ENCODE peak calls at places on chromosome 22, in nine cellular contexts. One of them, this sample, is unnamed.

GRCh38 chr22:22371031-22371541 is 126.5 kb downstream of the VPREB1 start:
- DNase-seq in thoracic aorta: no peak
- DNase-seq in NCI-H1092 treated with DMSO at 0.1 percent for 48 hours: no peak
- DNase-seq in activated effector memory CD4-positive, alpha-beta T cell treated with Interleukin-2 at 50 U/mL for 16 hours: no peak
- DNase-seq in NCI-H1694 treated with DMSO at 0.1 percent for 48 hours: no peak
- DNase-seq in fibroblast of the aortic adventitia: no peak
- DNase-seq in T-helper 9 cell: no peak
- DNase-seq in activated CD4-positive, alpha-beta T cell treated with anti-CD3 and anti-CD28 coated beads, Interleukin-2, amount 50 U/mL, for 48 hours: no peak
- DNase-seq in HTR-8/SVneo: no peak
- DNase-seq in this sample: no peak

GRCh38 chr22:20444325-20444724 is 6.7 kb upstream of the SCARF2 start:
- DNase-seq in HTR-8/SVneo: no peak
- DNase-seq in activated CD4-positive, alpha-beta T cell treated with anti-CD3 and anti-CD28 coated beads, Interleukin-2, amount 50 U/mL, for 48 hours: no peak
- DNase-seq in fibroblast of the aortic adventitia: no peak
- DNase-seq in activated effector memory CD4-positive, alpha-beta T cell treated with Interleukin-2 at 50 U/mL for 16 hours: no peak
- DNase-seq in T-helper 9 cell: no peak
- DNase-seq in NCI-H1092 treated with DMSO at 0.1 percent for 48 hours: no peak
- DNase-seq in NCI-H1694 treated with DMSO at 0.1 percent for 48 hours: no peak
- DNase-seq in thoracic aorta: no peak
- DNase-seq in this sample: no peak

GRCh38 chr22:45910928-45911467 is 66.0 kb downstream of the WNT7B start:
- DNase-seq in activated effector memory CD4-positive, alpha-beta T cell treated with Interleukin-2 at 50 U/mL for 16 hours: no peak
- DNase-seq in T-helper 9 cell: no peak
- DNase-seq in NCI-H1092 treated with DMSO at 0.1 percent for 48 hours: no peak
- DNase-seq in activated CD4-positive, alpha-beta T cell treated with anti-CD3 and anti-CD28 coated beads, Interleukin-2, amount 50 U/mL, for 48 hours: no peak
- DNase-seq in thoracic aorta: no peak
- DNase-seq in HTR-8/SVneo: no peak
- DNase-seq in fibroblast of the aortic adventitia: no peak
- DNase-seq in NCI-H1694 treated with DMSO at 0.1 percent for 48 hours: no peak
- DNase-seq in this sample: no peak

GRCh38 chr22:36102995-36103394 is 57.6 kb downstream of the APOL3 start:
- DNase-seq in thoracic aorta: no peak
- DNase-seq in fibroblast of the aortic adventitia: no peak
- DNase-seq in HTR-8/SVneo: no peak
- DNase-seq in activated effector memory CD4-positive, alpha-beta T cell treated with Interleukin-2 at 50 U/mL for 16 hours: no peak
- DNase-seq in NCI-H1694 treated with DMSO at 0.1 percent for 48 hours: no peak
- DNase-seq in NCI-H1092 treated with DMSO at 0.1 percent for 48 hours: no peak
- DNase-seq in T-helper 9 cell: no peak
- DNase-seq in activated CD4-positive, alpha-beta T cell treated with anti-CD3 and anti-CD28 coated beads, Interleukin-2, amount 50 U/mL, for 48 hours: no peak
- DNase-seq in this sample: no peak

GRCh38 chr22:30837531-30837930 is 131.0 kb downstream of the MORC2 start:
- DNase-seq in NCI-H1694 treated with DMSO at 0.1 percent for 48 hours: no peak
- DNase-seq in thoracic aorta: no peak
- DNase-seq in fibroblast of the aortic adventitia: no peak
- DNase-seq in NCI-H1092 treated with DMSO at 0.1 percent for 48 hours: no peak
- DNase-seq in activated effector memory CD4-positive, alpha-beta T cell treated with Interleukin-2 at 50 U/mL for 16 hours: no peak
- DNase-seq in activated CD4-positive, alpha-beta T cell treated with anti-CD3 and anti-CD28 coated beads, Interleukin-2, amount 50 U/mL, for 48 hours: no peak
- DNase-seq in HTR-8/SVneo: no peak
- DNase-seq in T-helper 9 cell: no peak
- DNase-seq in this sample: no peak

GRCh38 chr22:23124611-23125511 is 16.9 kb downstream of the RSPH14 start:
- DNase-seq in NCI-H1092 treated with DMSO at 0.1 percent for 48 hours: no peak
- DNase-seq in fibroblast of the aortic adventitia: no peak
- DNase-seq in HTR-8/SVneo: no peak
- DNase-seq in NCI-H1694 treated with DMSO at 0.1 percent for 48 hours: no peak
- DNase-seq in activated CD4-positive, alpha-beta T cell treated with anti-CD3 and anti-CD28 coated beads, Interleukin-2, amount 50 U/mL, for 48 hours: no peak
- DNase-seq in thoracic aorta: no peak
- DNase-seq in T-helper 9 cell: no peak
- DNase-seq in activated effector memory CD4-positive, alpha-beta T cell treated with Interleukin-2 at 50 U/mL for 16 hours: no peak
- DNase-seq in this sample: no peak

GRCh38 chr22:44777364-44777756 is 25.0 kb downstream of the ARHGAP8 start:
- DNase-seq in NCI-H1694 treated with DMSO at 0.1 percent for 48 hours: no peak
- DNase-seq in NCI-H1092 treated with DMSO at 0.1 percent for 48 hours: no peak
- DNase-seq in HTR-8/SVneo: no peak
- DNase-seq in fibroblast of the aortic adventitia: no peak
- DNase-seq in activated CD4-positive, alpha-beta T cell treated with anti-CD3 and anti-CD28 coated beads, Interleukin-2, amount 50 U/mL, for 48 hours: no peak
- DNase-seq in thoracic aorta: no peak
- DNase-seq in T-helper 9 cell: no peak
- DNase-seq in activated effector memory CD4-positive, alpha-beta T cell treated with Interleukin-2 at 50 U/mL for 16 hours: no peak
- DNase-seq in this sample: no peak

GRCh38 chr22:23245045-23245798 is 64.9 kb downstream of the BCR start:
- DNase-seq in NCI-H1092 treated with DMSO at 0.1 percent for 48 hours: no peak
- DNase-seq in thoracic aorta: no peak
- DNase-seq in HTR-8/SVneo: no peak
- DNase-seq in NCI-H1694 treated with DMSO at 0.1 percent for 48 hours: no peak
- DNase-seq in activated effector memory CD4-positive, alpha-beta T cell treated with Interleukin-2 at 50 U/mL for 16 hours: no peak
- DNase-seq in activated CD4-positive, alpha-beta T cell treated with anti-CD3 and anti-CD28 coated beads, Interleukin-2, amount 50 U/mL, for 48 hours: no peak
- DNase-seq in T-helper 9 cell: no peak
- DNase-seq in fibroblast of the aortic adventitia: peak; percentile 4
- DNase-seq in this sample: no peak

GRCh38 chr22:24417901-24418641 is 9.3 kb upstream of the ADORA2A start:
- DNase-seq in NCI-H1092 treated with DMSO at 0.1 percent for 48 hours: no peak
- DNase-seq in fibroblast of the aortic adventitia: peak; percentile 19
- DNase-seq in HTR-8/SVneo: no peak
- DNase-seq in T-helper 9 cell: no peak
- DNase-seq in thoracic aorta: no peak
- DNase-seq in NCI-H1694 treated with DMSO at 0.1 percent for 48 hours: no peak
- DNase-seq in activated effector memory CD4-positive, alpha-beta T cell treated with Interleukin-2 at 50 U/mL for 16 hours: no peak
- DNase-seq in activated CD4-positive, alpha-beta T cell treated with anti-CD3 and anti-CD28 coated beads, Interleukin-2, amount 50 U/mL, for 48 hours: no peak
- DNase-seq in this sample: no peak

GRCh38 chr22:45504703-45505341 is 2.1 kb downstream of the FBLN1 start:
- DNase-seq in thoracic aorta: no peak
- DNase-seq in NCI-H1092 treated with DMSO at 0.1 percent for 48 hours: no peak
- DNase-seq in activated effector memory CD4-positive, alpha-beta T cell treated with Interleukin-2 at 50 U/mL for 16 hours: no peak
- DNase-seq in NCI-H1694 treated with DMSO at 0.1 percent for 48 hours: peak; percentile 12
- DNase-seq in T-helper 9 cell: no peak
- DNase-seq in fibroblast of the aortic adventitia: peak; percentile 85
- DNase-seq in activated CD4-positive, alpha-beta T cell treated with anti-CD3 and anti-CD28 coated beads, Interleukin-2, amount 50 U/mL, for 48 hours: no peak
- DNase-seq in HTR-8/SVneo: no peak
- DNase-seq in this sample: no peak

GRCh38 chr22:28983190-28983589 is 78.4 kb downstream of the C22orf31 start:
- DNase-seq in HTR-8/SVneo: no peak
- DNase-seq in fibroblast of the aortic adventitia: no peak
- DNase-seq in NCI-H1694 treated with DMSO at 0.1 percent for 48 hours: no peak
- DNase-seq in activated effector memory CD4-positive, alpha-beta T cell treated with Interleukin-2 at 50 U/mL for 16 hours: no peak
- DNase-seq in T-helper 9 cell: no peak
- DNase-seq in NCI-H1092 treated with DMSO at 0.1 percent for 48 hours: no peak
- DNase-seq in thoracic aorta: no peak
- DNase-seq in activated CD4-positive, alpha-beta T cell treated with anti-CD3 and anti-CD28 coated beads, Interleukin-2, amount 50 U/mL, for 48 hours: no peak
- DNase-seq in this sample: no peak

GRCh38 chr22:22702159-22702873 is 57.9 kb downstream of the GGTLC2 start:
- DNase-seq in NCI-H1694 treated with DMSO at 0.1 percent for 48 hours: no peak
- DNase-seq in fibroblast of the aortic adventitia: no peak
- DNase-seq in activated CD4-positive, alpha-beta T cell treated with anti-CD3 and anti-CD28 coated beads, Interleukin-2, amount 50 U/mL, for 48 hours: no peak
- DNase-seq in NCI-H1092 treated with DMSO at 0.1 percent for 48 hours: no peak
- DNase-seq in thoracic aorta: no peak
- DNase-seq in activated effector memory CD4-positive, alpha-beta T cell treated with Interleukin-2 at 50 U/mL for 16 hours: no peak
- DNase-seq in T-helper 9 cell: no peak
- DNase-seq in HTR-8/SVneo: no peak
- DNase-seq in this sample: no peak

GRCh38 chr22:17201285-17201945 is 17.8 kb downstream of the ADA2 start:
- DNase-seq in HTR-8/SVneo: no peak
- DNase-seq in NCI-H1092 treated with DMSO at 0.1 percent for 48 hours: no peak
- DNase-seq in thoracic aorta: no peak
- DNase-seq in T-helper 9 cell: no peak
- DNase-seq in activated CD4-positive, alpha-beta T cell treated with anti-CD3 and anti-CD28 coated beads, Interleukin-2, amount 50 U/mL, for 48 hours: no peak
- DNase-seq in fibroblast of the aortic adventitia: peak; percentile 46
- DNase-seq in activated effector memory CD4-positive, alpha-beta T cell treated with Interleukin-2 at 50 U/mL for 16 hours: no peak
- DNase-seq in NCI-H1694 treated with DMSO at 0.1 percent for 48 hours: no peak
- DNase-seq in this sample: no peak

GRCh38 chr22:30223303-30223702 is 23.3 kb downstream of the LIF start:
- DNase-seq in NCI-H1694 treated with DMSO at 0.1 percent for 48 hours: no peak
- DNase-seq in activated CD4-positive, alpha-beta T cell treated with anti-CD3 and anti-CD28 coated beads, Interleukin-2, amount 50 U/mL, for 48 hours: no peak
- DNase-seq in thoracic aorta: no peak
- DNase-seq in fibroblast of the aortic adventitia: no peak
- DNase-seq in NCI-H1092 treated with DMSO at 0.1 percent for 48 hours: no peak
- DNase-seq in T-helper 9 cell: no peak
- DNase-seq in activated effector memory CD4-positive, alpha-beta T cell treated with Interleukin-2 at 50 U/mL for 16 hours: no peak
- DNase-seq in HTR-8/SVneo: no peak
- DNase-seq in this sample: no peak

GRCh38 chr22:50687829-50688228 is 15.2 kb downstream of the SHANK3 start:
- DNase-seq in fibroblast of the aortic adventitia: no peak
- DNase-seq in activated effector memory CD4-positive, alpha-beta T cell treated with Interleukin-2 at 50 U/mL for 16 hours: no peak
- DNase-seq in NCI-H1694 treated with DMSO at 0.1 percent for 48 hours: no peak
- DNase-seq in activated CD4-positive, alpha-beta T cell treated with anti-CD3 and anti-CD28 coated beads, Interleukin-2, amount 50 U/mL, for 48 hours: no peak
- DNase-seq in T-helper 9 cell: no peak
- DNase-seq in thoracic aorta: no peak
- DNase-seq in HTR-8/SVneo: no peak
- DNase-seq in NCI-H1092 treated with DMSO at 0.1 percent for 48 hours: no peak
- DNase-seq in this sample: no peak

GRCh38 chr22:32322986-32323385 is 34.7 kb upstream of the RFPL3 start:
- DNase-seq in fibroblast of the aortic adventitia: no peak
- DNase-seq in T-helper 9 cell: no peak
- DNase-seq in HTR-8/SVneo: no peak
- DNase-seq in NCI-H1092 treated with DMSO at 0.1 percent for 48 hours: no peak
- DNase-seq in NCI-H1694 treated with DMSO at 0.1 percent for 48 hours: no peak
- DNase-seq in thoracic aorta: no peak
- DNase-seq in activated effector memory CD4-positive, alpha-beta T cell treated with Interleukin-2 at 50 U/mL for 16 hours: no peak
- DNase-seq in activated CD4-positive, alpha-beta T cell treated with anti-CD3 and anti-CD28 coated beads, Interleukin-2, amount 50 U/mL, for 48 hours: no peak
- DNase-seq in this sample: no peak

GRCh38 chr22:37254867-37255233 is 10.8 kb upstream of the RAC2 start:
- DNase-seq in activated effector memory CD4-positive, alpha-beta T cell treated with Interleukin-2 at 50 U/mL for 16 hours: no peak
- DNase-seq in NCI-H1694 treated with DMSO at 0.1 percent for 48 hours: no peak
- DNase-seq in NCI-H1092 treated with DMSO at 0.1 percent for 48 hours: no peak
- DNase-seq in T-helper 9 cell: no peak
- DNase-seq in HTR-8/SVneo: no peak
- DNase-seq in activated CD4-positive, alpha-beta T cell treated with anti-CD3 and anti-CD28 coated beads, Interleukin-2, amount 50 U/mL, for 48 hours: no peak
- DNase-seq in fibroblast of the aortic adventitia: peak; percentile 76
- DNase-seq in thoracic aorta: no peak
- DNase-seq in this sample: no peak

GRCh38 chr22:48045369-48045768 is 1282.9 kb downstream of the TBC1D22A start:
- DNase-seq in fibroblast of the aortic adventitia: no peak
- DNase-seq in NCI-H1694 treated with DMSO at 0.1 percent for 48 hours: no peak
- DNase-seq in NCI-H1092 treated with DMSO at 0.1 percent for 48 hours: no peak
- DNase-seq in T-helper 9 cell: no peak
- DNase-seq in activated CD4-positive, alpha-beta T cell treated with anti-CD3 and anti-CD28 coated beads, Interleukin-2, amount 50 U/mL, for 48 hours: no peak
- DNase-seq in thoracic aorta: no peak
- DNase-seq in activated effector memory CD4-positive, alpha-beta T cell treated with Interleukin-2 at 50 U/mL for 16 hours: no peak
- DNase-seq in HTR-8/SVneo: no peak
- DNase-seq in this sample: no peak

GRCh38 chr22:30305519-30305905 is 16.2 kb upstream of the CASTOR1 start:
- DNase-seq in activated CD4-positive, alpha-beta T cell treated with anti-CD3 and anti-CD28 coated beads, Interleukin-2, amount 50 U/mL, for 48 hours: peak; percentile 36
- DNase-seq in activated effector memory CD4-positive, alpha-beta T cell treated with Interleukin-2 at 50 U/mL for 16 hours: peak; percentile 53
- DNase-seq in fibroblast of the aortic adventitia: peak; percentile 45
- DNase-seq in NCI-H1092 treated with DMSO at 0.1 percent for 48 hours: no peak
- DNase-seq in HTR-8/SVneo: no peak
- DNase-seq in T-helper 9 cell: peak; percentile 33
- DNase-seq in thoracic aorta: no peak
- DNase-seq in NCI-H1694 treated with DMSO at 0.1 percent for 48 hours: no peak
- DNase-seq in this sample: no peak

GRCh38 chr22:24845036-24845918 is 39.3 kb downstream of the SGSM1 start:
- DNase-seq in activated effector memory CD4-positive, alpha-beta T cell treated with Interleukin-2 at 50 U/mL for 16 hours: no peak
- DNase-seq in activated CD4-positive, alpha-beta T cell treated with anti-CD3 and anti-CD28 coated beads, Interleukin-2, amount 50 U/mL, for 48 hours: no peak
- DNase-seq in thoracic aorta: peak; percentile 30
- DNase-seq in HTR-8/SVneo: no peak
- DNase-seq in fibroblast of the aortic adventitia: peak; percentile 51
- DNase-seq in NCI-H1694 treated with DMSO at 0.1 percent for 48 hours: no peak
- DNase-seq in NCI-H1092 treated with DMSO at 0.1 percent for 48 hours: no peak
- DNase-seq in T-helper 9 cell: no peak
- DNase-seq in this sample: no peak

GRCh38 chr22:17742528-17742902 is 31.8 kb downstream of the BID start:
- DNase-seq in NCI-H1092 treated with DMSO at 0.1 percent for 48 hours: peak; percentile 45
- DNase-seq in fibroblast of the aortic adventitia: peak; percentile 66
- DNase-seq in activated effector memory CD4-positive, alpha-beta T cell treated with Interleukin-2 at 50 U/mL for 16 hours: peak; percentile 41
- DNase-seq in thoracic aorta: no peak
- DNase-seq in NCI-H1694 treated with DMSO at 0.1 percent for 48 hours: peak; percentile 27
- DNase-seq in HTR-8/SVneo: peak; percentile 86
- DNase-seq in activated CD4-positive, alpha-beta T cell treated with anti-CD3 and anti-CD28 coated beads, Interleukin-2, amount 50 U/mL, for 48 hours: peak; percentile 75
- DNase-seq in T-helper 9 cell: peak; percentile 62
- DNase-seq in this sample: peak; percentile 49

GRCh38 chr22:46092646-46093410 is 57.5 kb upstream of the PPARA start:
- DNase-seq in thoracic aorta: no peak
- DNase-seq in NCI-H1092 treated with DMSO at 0.1 percent for 48 hours: no peak
- DNase-seq in activated effector memory CD4-positive, alpha-beta T cell treated with Interleukin-2 at 50 U/mL for 16 hours: no peak
- DNase-seq in HTR-8/SVneo: no peak
- DNase-seq in T-helper 9 cell: no peak
- DNase-seq in activated CD4-positive, alpha-beta T cell treated with anti-CD3 and anti-CD28 coated beads, Interleukin-2, amount 50 U/mL, for 48 hours: no peak
- DNase-seq in fibroblast of the aortic adventitia: peak; percentile 18
- DNase-seq in NCI-H1694 treated with DMSO at 0.1 percent for 48 hours: no peak
- DNase-seq in this sample: no peak

GRCh38 chr22:45150139-45150538 is 13.6 kb upstream of the NUP50 start:
- DNase-seq in NCI-H1694 treated with DMSO at 0.1 percent for 48 hours: no peak
- DNase-seq in fibroblast of the aortic adventitia: no peak
- DNase-seq in HTR-8/SVneo: no peak
- DNase-seq in activated CD4-positive, alpha-beta T cell treated with anti-CD3 and anti-CD28 coated beads, Interleukin-2, amount 50 U/mL, for 48 hours: no peak
- DNase-seq in T-helper 9 cell: no peak
- DNase-seq in NCI-H1092 treated with DMSO at 0.1 percent for 48 hours: no peak
- DNase-seq in activated effector memory CD4-positive, alpha-beta T cell treated with Interleukin-2 at 50 U/mL for 16 hours: no peak
- DNase-seq in thoracic aorta: no peak
- DNase-seq in this sample: no peak

GRCh38 chr22:33922268-33922667 is 2.0 kb upstream of the LARGE1 start:
- DNase-seq in NCI-H1694 treated with DMSO at 0.1 percent for 48 hours: peak; percentile 14
- DNase-seq in NCI-H1092 treated with DMSO at 0.1 percent for 48 hours: peak; percentile 39
- DNase-seq in activated CD4-positive, alpha-beta T cell treated with anti-CD3 and anti-CD28 coated beads, Interleukin-2, amount 50 U/mL, for 48 hours: peak; percentile 2
- DNase-seq in HTR-8/SVneo: no peak
- DNase-seq in fibroblast of the aortic adventitia: peak; percentile 34
- DNase-seq in activated effector memory CD4-positive, alpha-beta T cell treated with Interleukin-2 at 50 U/mL for 16 hours: no peak
- DNase-seq in T-helper 9 cell: no peak
- DNase-seq in thoracic aorta: no peak
- DNase-seq in this sample: no peak

GRCh38 chr22:47534150-47535133 is 772.0 kb downstream of the TBC1D22A start:
- DNase-seq in T-helper 9 cell: no peak
- DNase-seq in activated CD4-positive, alpha-beta T cell treated with anti-CD3 and anti-CD28 coated beads, Interleukin-2, amount 50 U/mL, for 48 hours: no peak
- DNase-seq in thoracic aorta: no peak
- DNase-seq in NCI-H1092 treated with DMSO at 0.1 percent for 48 hours: no peak
- DNase-seq in HTR-8/SVneo: no peak
- DNase-seq in fibroblast of the aortic adventitia: no peak
- DNase-seq in activated effector memory CD4-positive, alpha-beta T cell treated with Interleukin-2 at 50 U/mL for 16 hours: no peak
- DNase-seq in NCI-H1694 treated with DMSO at 0.1 percent for 48 hours: no peak
- DNase-seq in this sample: no peak

GRCh38 chr22:41574847-41575381 is 14.1 kb downstream of the CSDC2 start:
- DNase-seq in T-helper 9 cell: no peak
- DNase-seq in thoracic aorta: no peak
- DNase-seq in NCI-H1694 treated with DMSO at 0.1 percent for 48 hours: no peak
- DNase-seq in HTR-8/SVneo: no peak
- DNase-seq in activated CD4-positive, alpha-beta T cell treated with anti-CD3 and anti-CD28 coated beads, Interleukin-2, amount 50 U/mL, for 48 hours: no peak
- DNase-seq in activated effector memory CD4-positive, alpha-beta T cell treated with Interleukin-2 at 50 U/mL for 16 hours: no peak
- DNase-seq in NCI-H1092 treated with DMSO at 0.1 percent for 48 hours: no peak
- DNase-seq in fibroblast of the aortic adventitia: no peak
- DNase-seq in this sample: no peak

This sample was measured in effector CD8-positive, alpha-beta T cell.